ENCODE peak calls at places on chromosomes 13 and 19, in four cellular contexts. J is GM23248, T is MG63, D is tibial artery. B is an unnamed sample. For H3K27me3, the result is how much of the 10 kb centered on the place peaks cover.

GRCh38 chr19:40216013-40216776 is 2.0 kb downstream of the TTC9B start:
- DNase-seq in J (no peak), T (no peak), D (no peak), B (no peak)

GRCh38 chr13:93559718-93560117 is 333.1 kb downstream of the GPC6 start:
- DNase-seq in J (peak), T (peak), D (no peak), B (no peak)

GRCh38 chr13:74047925-74048324 is 86.3 kb downstream of the KLF12 start:
- DNase-seq in J (peak), T (no peak), D (no peak), B (no peak)

GRCh38 chr13:64073203-64073602 is 2657.6 kb upstream of the PCDH20 start:
- DNase-seq in J (no peak), T (no peak), D (no peak), B (no peak)

GRCh38 chr13:81917829-81918228 is 1576.9 kb upstream of the SPRY2 start:
- DNase-seq in J (no peak), T (no peak), D (no peak), B (no peak)

GRCh38 chr13:49464621-49465325 is 20.7 kb downstream of the SETDB2 start:
- DNase-seq in J (no peak), T (no peak), D (no peak), B (no peak)

GRCh38 chr13:93145199-93145598 is 81.4 kb upstream of the GPC6 start:
- DNase-seq in J (no peak), T (no peak), D (no peak), B (no peak)

GRCh38 chr13:41053384-41053826 is 7.9 kb upstream of the WBP4 start:
- DNase-seq in J (peak), T (no peak), D (peak), B (no peak)

GRCh38 chr19:42200116-42200740 is 17.2 kb downstream of the DEDD2 start:
- DNase-seq in J (no peak), T (no peak), D (no peak), B (no peak)

GRCh38 chr13:43388282-43389034 is 365.1 kb downstream of the DNAJC15 start:
- DNase-seq in J (no peak), T (no peak), D (no peak), B (no peak)

GRCh38 chr19:18223860-18224524 is 2.2 kb downstream of the PDE4C start:
- DNase-seq in J (no peak), T (peak), D (peak), B (peak)

GRCh38 chr19:35395762-35396199 is 24.9 kb downstream of the GPR42 start:
- DNase-seq in J (peak), T (no peak), D (no peak), B (peak)

GRCh38 chr13:112664501-112665203 is 25.2 kb upstream of the ATP11A start:
- DNase-seq in J (peak), T (no peak), D (no peak), B (no peak)

GRCh38 chr13:31951215-31951678 is 80.3 kb upstream of the FRY start:
- DNase-seq in J (peak), T (peak), D (peak), B (no peak)

GRCh38 chr13:33728271-33729037 is 89.5 kb upstream of the RFC3 start:
- DNase-seq in J (peak), T (peak), D (peak), B (no peak)

GRCh38 chr13:74687452-74688180 is 553.4 kb upstream of the KLF12 start:
- DNase-seq in J (no peak), T (no peak), D (no peak), B (no peak)

GRCh38 chr19:10514211-10515145 is 2.8 kb downstream of the S1PR5 start:
- DNase-seq in J (peak), T (no peak), D (no peak), B (no peak)

GRCh38 chr13:30968734-30969335 is 36.4 kb downstream of the TEX26 start:
- DNase-seq in J (peak), T (no peak), D (no peak), B (no peak)

GRCh38 chr13:36030670-36031331 is 100.4 kb downstream of the DCLK1 start:
- DNase-seq in J (peak), T (peak), D (peak), B (peak)

GRCh38 chr19:36258028-36258875 is 43.3 kb downstream of the ZNF146 start:
- DNase-seq in J (no peak), T (no peak), D (no peak), B (no peak)

GRCh38 chr19:30344446-30345425 is 27.4 kb upstream of the ZNF536 start:
- DNase-seq in J (peak), T (no peak), D (no peak), B (no peak)

GRCh38 chr13:21088534-21088933 is 27.1 kb upstream of the LATS2 start:
- DNase-seq in J (no peak), T (no peak), D (no peak), B (no peak)

GRCh38 chr13:62142048-62142447 is 726.4 kb upstream of the PCDH20 start:
- DNase-seq in J (no peak), T (no peak), D (no peak), B (no peak)

GRCh38 chr13:99960663-99961440 is 10.7 kb downstream of the ZIC5 start:
- DNase-seq in J (no peak), T (no peak), D (no peak), B (no peak)

GRCh38 chr19:36009220-36009619 is 607 bp upstream of the SYNE4 start:
- DNase-seq in J (peak), T (peak), D (peak), B (peak)

GRCh38 chr13:20270163-20270865 is 38.2 kb upstream of the GJB6 start:
- DNase-seq in J (no peak), T (no peak), D (no peak), B (no peak)

GRCh38 chr13:30204564-30204963 is 102.8 kb downstream of the KATNAL1 start:
- DNase-seq in J (no peak), T (no peak), D (no peak), B (no peak)

GRCh38 chr13:50941146-50941545 is 31.6 kb downstream of the RNASEH2B start:
- DNase-seq in J (no peak), T (no peak), D (no peak), B (no peak)

GRCh38 chr13:20702945-20703784 is at the start of gene IL17D:
- DNase-seq in J (peak), T (peak), D (no peak), B (no peak)

GRCh38 chr19:5563008-5563431 is 4.7 kb downstream of the TINCR start:
- DNase-seq in J (no peak), T (no peak), D (no peak), B (no peak)

GRCh38 chr19:1066748-1067340 is at the start of gene ARHGAP45:
- DNase-seq in J (peak), T (no peak), D (no peak), B (no peak)

GRCh38 chr19:1067341-1068103 is 555 bp downstream of the ARHGAP45 start:
- DNase-seq in J (no peak), T (no peak), D (no peak), B (no peak)

GRCh38 chr19:1069009-1069779 is 2.2 kb downstream of the ARHGAP45 start:
- DNase-seq in J (no peak), T (no peak), D (peak), B (no peak)

GRCh38 chr19:1066251-1066747 is 668 bp upstream of the ARHGAP45 start:
- DNase-seq in J (no peak), T (no peak), D (no peak), B (no peak)

DNA sequence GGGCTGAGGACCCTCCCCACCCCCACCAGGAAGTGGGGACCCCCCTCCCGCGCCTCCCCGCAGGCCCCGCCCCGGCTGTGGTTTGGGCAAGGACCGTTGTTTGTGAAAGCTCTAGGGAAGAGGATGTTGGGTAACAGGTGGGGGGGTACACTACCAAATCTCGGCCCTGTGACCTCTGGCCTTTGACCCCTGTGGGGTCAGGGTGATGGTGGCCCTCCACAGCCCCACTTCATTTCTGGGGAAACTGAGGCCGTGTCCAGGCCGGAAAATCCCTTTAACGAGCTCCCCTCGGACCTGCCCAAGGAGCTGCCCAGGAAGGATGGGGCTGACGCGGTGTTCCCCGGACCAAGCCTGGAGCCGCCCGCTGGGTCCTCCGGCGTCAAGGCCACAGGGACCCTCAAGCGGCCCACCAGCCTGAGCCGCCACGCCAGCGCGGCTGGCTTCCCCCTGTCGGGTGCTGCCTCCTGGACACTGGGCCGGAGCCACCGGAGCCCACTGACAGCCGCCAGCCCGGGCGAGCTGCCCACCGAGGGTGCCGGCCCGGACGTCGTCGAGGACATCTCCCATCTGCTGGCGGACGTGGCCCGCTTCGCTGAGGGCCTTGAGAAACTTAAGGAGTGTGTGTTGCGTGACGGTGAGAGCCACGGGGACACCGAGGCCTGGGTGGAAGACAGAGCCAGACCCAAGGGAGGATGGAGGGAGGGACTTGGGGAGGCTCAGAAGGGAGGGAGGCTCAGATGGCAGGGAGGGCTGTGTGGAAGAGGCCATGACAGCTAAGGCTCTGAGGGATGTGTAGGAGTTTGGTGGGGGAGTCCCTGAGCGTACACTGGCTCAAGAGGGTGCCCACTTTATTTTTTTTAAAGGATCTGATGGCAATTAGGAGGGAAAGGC is 1.4 kb downstream of the ARHGAP45 start:
- DNase-seq in J (no peak), T (no peak), D (peak), B (peak)
- H3K4me3 ChIP-seq in J (no peak), T (no peak), D (peak), B (no peak)

DNA sequence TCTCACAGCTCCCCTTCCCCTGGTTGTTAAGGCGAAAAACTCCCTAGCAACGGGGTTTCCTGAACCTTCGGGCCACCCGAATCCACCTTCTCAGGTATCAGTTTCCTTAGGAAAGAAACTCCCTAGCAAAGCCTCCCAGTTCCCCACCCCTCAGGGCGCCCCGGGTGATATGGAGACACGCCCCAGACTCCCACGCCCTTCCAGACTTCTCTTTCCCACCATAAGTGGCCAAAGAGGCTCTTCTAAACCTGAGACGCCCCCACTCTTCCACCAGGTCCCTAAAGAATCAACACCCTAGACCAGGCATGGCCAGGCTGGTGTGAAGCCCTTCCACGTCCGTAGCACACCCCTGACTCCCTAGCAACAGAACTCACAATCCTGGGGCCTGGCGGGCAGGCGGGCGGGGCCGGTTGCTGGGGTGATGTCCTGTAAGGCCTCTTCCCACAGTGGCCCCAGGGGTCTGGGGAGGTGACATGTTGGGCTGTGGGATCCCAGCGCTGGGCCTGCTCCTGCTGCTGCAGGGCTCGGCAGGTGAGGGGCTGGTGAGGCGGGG is at the start of gene TMEM190:
- DNase-seq in J (no peak), T (no peak), D (no peak), B (no peak)
- H3K27me3 ChIP-seq in J (under half), T (under half), D (half or more), B (under half)

DNA sequence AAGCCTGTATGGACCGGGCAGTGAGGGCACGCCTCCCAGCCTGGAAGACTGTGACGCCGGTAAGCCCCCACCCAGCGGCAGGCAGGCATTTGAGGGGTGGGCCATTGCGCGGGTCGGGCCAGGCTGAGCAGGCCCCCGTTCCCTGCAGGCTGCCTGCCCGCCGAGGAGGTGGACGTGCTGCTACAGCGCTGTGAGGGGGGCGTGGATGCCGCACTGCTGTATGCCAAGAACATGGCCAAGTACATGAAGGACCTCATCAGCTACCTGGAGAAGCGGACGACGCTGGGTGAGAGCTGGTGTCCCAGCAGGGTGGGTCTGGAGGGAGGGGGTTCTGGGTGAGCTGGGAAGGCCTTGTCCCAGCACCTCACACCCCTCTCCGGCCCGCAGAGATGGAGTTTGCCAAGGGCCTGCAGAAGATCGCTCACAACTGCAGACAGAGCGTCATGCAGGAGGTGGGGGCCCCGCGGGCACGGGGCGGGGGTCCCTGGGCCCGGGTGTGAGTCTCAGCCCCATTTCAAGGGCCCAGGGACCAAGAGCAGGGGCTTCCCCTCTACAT is 7.1 kb downstream of the ARHGAP45 start:
- DNase-seq in J (no peak), T (no peak), D (no peak), B (no peak)
- H3K4me3 ChIP-seq in J (no peak), T (no peak), D (no peak), B (no peak)

GRCh38 chr19:7867092-7867844 is 6.9 kb downstream of the PRR36 start:
- DNase-seq in J (no peak), T (no peak), D (no peak), B (no peak)

GRCh38 chr19:7869453-7869909 is 4.7 kb downstream of the PRR36 start:
- DNase-seq in J (peak), T (peak), D (no peak), B (peak)

GRCh38 chr19:7869910-7870511 is 4.2 kb downstream of the PRR36 start:
- DNase-seq in J (peak), T (peak), D (no peak), B (peak)

GRCh38 chr19:7868326-7868670 is 5.9 kb downstream of the PRR36 start:
- DNase-seq in J (peak), T (peak), D (no peak), B (peak)

DNA sequence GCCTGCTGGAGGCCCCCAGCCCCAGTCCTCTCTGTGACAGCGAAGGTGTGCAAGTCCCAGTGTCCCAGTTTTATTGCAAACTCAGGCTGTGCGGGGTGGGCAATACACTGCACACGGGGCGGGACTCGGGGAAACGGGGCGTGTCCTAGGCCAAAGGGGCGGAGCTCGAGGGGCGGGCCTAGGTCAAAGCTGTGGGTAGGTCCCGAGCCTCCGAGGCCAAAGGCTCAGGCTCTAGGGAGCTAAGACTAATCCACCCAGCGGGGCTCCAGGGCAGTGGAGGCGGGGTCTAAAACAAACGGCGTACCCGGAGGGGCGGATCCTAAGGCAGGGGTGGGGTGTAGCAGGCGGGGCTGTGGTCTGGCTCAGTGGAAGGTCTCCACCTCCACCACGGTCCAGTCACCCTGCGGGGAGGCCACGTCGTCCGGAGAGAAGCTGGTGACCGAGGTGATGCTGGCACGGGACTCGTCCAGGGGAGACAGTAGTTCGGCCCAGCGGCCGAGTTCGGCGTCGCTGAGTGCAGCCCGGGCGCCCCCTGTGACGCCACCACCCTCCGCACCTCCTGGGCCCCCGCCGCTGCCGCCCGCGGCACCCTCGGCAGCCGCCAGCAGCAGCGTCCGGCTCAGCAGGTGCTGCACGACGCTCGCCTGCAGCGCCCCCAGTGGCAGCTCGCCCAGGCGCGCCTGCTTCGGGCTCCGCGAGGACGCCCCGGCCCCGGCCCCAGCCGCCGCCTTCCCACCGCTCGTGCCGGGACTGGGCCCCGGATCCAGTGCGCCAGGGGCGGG is 5.3 kb downstream of the PRR36 start:
- DNase-seq in J (peak), T (peak), D (peak), B (peak)
- H3K27me3 ChIP-seq in J (under half), T (under half), D (half or more), B (under half)

GRCh38 chr19:44904426-44904994 is 1.1 kb upstream of the APOE start:
- DNase-seq in J (no peak), T (no peak), D (no peak), B (no peak)

GRCh38 chr19:44903216-44903601 is 2.4 kb upstream of the APOE start:
- DNase-seq in J (no peak), T (no peak), D (no peak), B (peak)

GRCh38 chr19:44907613-44908012 is 2.0 kb downstream of the APOE start:
- DNase-seq in J (no peak), T (no peak), D (no peak), B (no peak)

GRCh38 chr19:44903602-44904425 is 1.8 kb upstream of the APOE start:
- DNase-seq in J (peak), T (peak), D (peak), B (peak)

GRCh38 chr19:44905437-44906160 is at the start of gene APOE:
- DNase-seq in J (peak), T (no peak), D (no peak), B (peak)
- H3K4me3 ChIP-seq in J (no peak), T (no peak), D (no peak), B (peak)

GRCh38 chr13:37595162-37595561 is 3.4 kb downstream of the POSTN start:
- DNase-seq in J (peak), T (no peak), D (no peak), B (no peak)

GRCh38 chr13:37602743-37603381 is 4.3 kb upstream of the POSTN start:
- DNase-seq in J (peak), T (no peak), D (no peak), B (no peak)

GRCh38 chr13:37599509-37599908 is 941 bp upstream of the POSTN start:
- DNase-seq in J (no peak), T (no peak), D (no peak), B (no peak)

GRCh38 chr13:37597477-37597876 is 1.1 kb downstream of the POSTN start:
- DNase-seq in J (no peak), T (no peak), D (no peak), B (no peak)

DNA sequence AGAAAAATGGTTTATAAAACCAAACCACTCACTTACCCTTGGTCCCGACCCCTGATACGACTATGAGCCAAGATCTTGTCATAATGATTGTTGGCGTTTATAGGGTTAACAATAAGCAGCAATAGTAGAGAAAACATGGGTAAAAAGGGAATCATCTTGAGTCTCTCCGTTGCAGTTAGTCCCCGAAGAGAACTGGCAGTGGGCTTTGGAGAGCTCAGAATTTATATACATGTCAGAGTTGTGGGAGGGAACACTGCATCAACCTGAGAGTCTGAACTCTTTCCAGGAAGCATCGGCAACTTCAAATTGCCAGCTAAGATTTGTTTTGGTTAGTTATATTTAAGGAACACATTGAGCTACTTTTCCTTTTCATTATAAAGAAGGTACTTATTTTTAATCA is at the start of gene POSTN:
- DNase-seq in J (peak), T (no peak), D (no peak), B (no peak)
- H3K27me3 ChIP-seq in J (under half), T (under half), D (under half), B (under half)

GRCh38 chr19:58203814-58204475 is 21.1 kb downstream of the ZNF274 start:
- DNase-seq in J (no peak), T (no peak), D (no peak), B (no peak)
- H3K4me3 ChIP-seq in J (no peak), T (no peak), D (no peak), B (no peak)

GRCh38 chr13:110583178-110583865 is 21.8 kb upstream of the RAB20 start:
- DNase-seq in J (no peak), T (no peak), D (no peak), B (no peak)
- H3K27me3 ChIP-seq in J (under half), T (under half), D (under half), B (under half)